ENCODE peak calls at places on chromosomes 11 and 22, in five cellular contexts. One of them, this sample, is unnamed.

GRCh38 chr11:87173185-87174039 is 135.7 kb downstream of the TMEM135 start:
- DNase-seq in transverse colon: no peak
- DNase-seq in keratinocyte: no peak
- DNase-seq in adipocyte: peak; percentile 61
- DNase-seq in AG04450: peak; percentile 23
- DNase-seq in this sample: no peak

GRCh38 chr11:81634483-81634882 is 1099.2 kb downstream of the FAM181B start:
- DNase-seq in keratinocyte: no peak
- DNase-seq in adipocyte: no peak
- DNase-seq in AG04450: no peak
- DNase-seq in transverse colon: no peak
- DNase-seq in this sample: no peak

GRCh38 chr11:111344032-111344431 is 35.0 kb downstream of the POU2AF1 start:
- DNase-seq in keratinocyte: no peak
- DNase-seq in adipocyte: peak; percentile 67
- DNase-seq in AG04450: no peak
- DNase-seq in transverse colon: peak; percentile 51
- DNase-seq in this sample: no peak

GRCh38 chr22:20089977-20090729 is 10.1 kb downstream of the DGCR8 start:
- DNase-seq in adipocyte: peak; percentile 47
- DNase-seq in AG04450: no peak
- DNase-seq in transverse colon: no peak
- DNase-seq in keratinocyte: no peak
- DNase-seq in this sample: no peak

GRCh38 chr11:77375114-77375513 is 73.6 kb upstream of the GDPD4 start:
- DNase-seq in transverse colon: no peak
- DNase-seq in keratinocyte: no peak
- DNase-seq in AG04450: no peak
- DNase-seq in adipocyte: peak; percentile 48
- DNase-seq in this sample: no peak

GRCh38 chr11:76266269-76266668 is 60.0 kb upstream of the WNT11 start:
- DNase-seq in adipocyte: peak; percentile 65
- DNase-seq in AG04450: peak; percentile 8
- DNase-seq in transverse colon: no peak
- DNase-seq in keratinocyte: peak; percentile 26
- DNase-seq in this sample: peak; percentile 89

GRCh38 chr11:76850815-76851214 is 9.9 kb upstream of the ACER3 start:
- DNase-seq in keratinocyte: no peak
- DNase-seq in adipocyte: peak; percentile 30
- DNase-seq in transverse colon: no peak
- DNase-seq in AG04450: no peak
- DNase-seq in this sample: no peak

GRCh38 chr11:123800041-123800440 is 6.1 kb downstream of the OR6M1 start:
- DNase-seq in keratinocyte: no peak
- DNase-seq in AG04450: no peak
- DNase-seq in transverse colon: no peak
- DNase-seq in adipocyte: no peak
- DNase-seq in this sample: no peak

GRCh38 chr11:113871331-113871730 is 4.0 kb downstream of the USP28 start:
- DNase-seq in transverse colon: no peak
- DNase-seq in adipocyte: no peak
- DNase-seq in keratinocyte: no peak
- DNase-seq in AG04450: no peak
- DNase-seq in this sample: no peak

GRCh38 chr11:68843052-68843561 is 1.4 kb upstream of the CPT1A start:
- DNase-seq in keratinocyte: no peak
- DNase-seq in AG04450: no peak
- DNase-seq in adipocyte: peak; percentile 68
- DNase-seq in transverse colon: peak; percentile 68
- DNase-seq in this sample: no peak

GRCh38 chr11:12224537-12224893 is 114.1 kb downstream of the MICAL2 start:
- DNase-seq in keratinocyte: no peak
- DNase-seq in transverse colon: peak; percentile 76
- DNase-seq in adipocyte: peak; percentile 58
- DNase-seq in AG04450: peak; percentile 88
- DNase-seq in this sample: peak; percentile 97

GRCh38 chr11:12174145-12175143 is 64.1 kb downstream of the MICAL2 start:
- DNase-seq in keratinocyte: no peak
- DNase-seq in AG04450: no peak
- DNase-seq in adipocyte: peak; percentile 50
- DNase-seq in transverse colon: no peak
- DNase-seq in this sample: no peak

GRCh38 chr11:35487532-35488078 is 37.8 kb downstream of the PAMR1 start:
- DNase-seq in AG04450: no peak
- DNase-seq in adipocyte: peak; percentile 71
- DNase-seq in keratinocyte: peak; percentile 19
- DNase-seq in transverse colon: no peak
- DNase-seq in this sample: peak; percentile 22

GRCh38 chr11:16982256-16982671 is 31.9 kb downstream of the PLEKHA7 start:
- DNase-seq in keratinocyte: no peak
- DNase-seq in AG04450: no peak
- DNase-seq in adipocyte: no peak
- DNase-seq in transverse colon: no peak
- DNase-seq in this sample: peak; percentile 30

GRCh38 chr22:39920134-39920743 is 19.4 kb downstream of the GRAP2 start:
- DNase-seq in transverse colon: no peak
- DNase-seq in AG04450: no peak
- DNase-seq in adipocyte: no peak
- DNase-seq in keratinocyte: no peak
- DNase-seq in this sample: no peak

GRCh38 chr11:19352736-19353110 is 112.0 kb upstream of the E2F8 start:
- DNase-seq in AG04450: no peak
- DNase-seq in adipocyte: no peak
- DNase-seq in keratinocyte: no peak
- DNase-seq in transverse colon: no peak
- DNase-seq in this sample: no peak

GRCh38 chr11:45560935-45561330 is 104.5 kb downstream of the CHST1 start:
- DNase-seq in keratinocyte: no peak
- DNase-seq in transverse colon: no peak
- DNase-seq in adipocyte: no peak
- DNase-seq in AG04450: no peak
- DNase-seq in this sample: no peak

GRCh38 chr11:128763224-128763623 is 69.4 kb downstream of the FLI1 start:
- DNase-seq in transverse colon: no peak
- DNase-seq in adipocyte: no peak
- DNase-seq in AG04450: no peak
- DNase-seq in keratinocyte: no peak
- DNase-seq in this sample: no peak

GRCh38 chr22:50169774-50170341 is 673 bp upstream of the PANX2 start:
- DNase-seq in transverse colon: no peak
- DNase-seq in AG04450: no peak
- DNase-seq in adipocyte: peak; percentile 53
- DNase-seq in keratinocyte: no peak
- DNase-seq in this sample: peak; percentile 9

GRCh38 chr11:102493524-102493923 is 37.0 kb downstream of the MMP7 start:
- DNase-seq in transverse colon: no peak
- DNase-seq in adipocyte: no peak
- DNase-seq in AG04450: no peak
- DNase-seq in keratinocyte: no peak
- DNase-seq in this sample: no peak

GRCh38 chr11:8342821-8343681 is 79.4 kb upstream of the LMO1 start:
- DNase-seq in transverse colon: no peak
- DNase-seq in adipocyte: no peak
- DNase-seq in AG04450: no peak
- DNase-seq in keratinocyte: no peak
- DNase-seq in this sample: no peak

GRCh38 chr11:108511851-108512474 is 13.8 kb upstream of the POGLUT3 start:
- DNase-seq in adipocyte: peak; percentile 42
- DNase-seq in AG04450: no peak
- DNase-seq in keratinocyte: peak; percentile 85
- DNase-seq in transverse colon: no peak
- DNase-seq in this sample: peak; percentile 90

GRCh38 chr11:45335434-45335833 is 49.3 kb upstream of the SYT13 start:
- DNase-seq in keratinocyte: no peak
- DNase-seq in transverse colon: no peak
- DNase-seq in adipocyte: no peak
- DNase-seq in AG04450: no peak
- DNase-seq in this sample: no peak

GRCh38 chr11:44403176-44403575 is 93.2 kb upstream of the ALX4 start:
- DNase-seq in AG04450: no peak
- DNase-seq in adipocyte: no peak
- DNase-seq in transverse colon: no peak
- DNase-seq in keratinocyte: no peak
- DNase-seq in this sample: no peak

GRCh38 chr22:47043835-47044721 is 281.6 kb downstream of the TBC1D22A start:
- DNase-seq in adipocyte: no peak
- DNase-seq in transverse colon: peak; percentile 74
- DNase-seq in AG04450: peak; percentile 4
- DNase-seq in keratinocyte: no peak
- DNase-seq in this sample: peak; percentile 26

GRCh38 chr11:85845052-85845631 is 10.0 kb upstream of the CCDC83 start:
- DNase-seq in keratinocyte: no peak
- DNase-seq in adipocyte: no peak
- DNase-seq in AG04450: no peak
- DNase-seq in transverse colon: no peak
- DNase-seq in this sample: no peak

GRCh38 chr11:102974552-102975280 is 19.2 kb upstream of the MMP13 start:
- DNase-seq in keratinocyte: peak; percentile 38
- DNase-seq in adipocyte: peak; percentile 71
- DNase-seq in AG04450: no peak
- DNase-seq in transverse colon: no peak
- DNase-seq in this sample: no peak

GRCh38 chr11:108669711-108670110 is 4.8 kb downstream of the DDX10 start:
- DNase-seq in transverse colon: no peak
- DNase-seq in AG04450: no peak
- DNase-seq in adipocyte: no peak
- DNase-seq in keratinocyte: no peak
- DNase-seq in this sample: peak; percentile 33

GRCh38 chr11:2268911-2269600 is 1.3 kb downstream of the ASCL2 start:
- DNase-seq in keratinocyte: no peak
- DNase-seq in AG04450: no peak
- DNase-seq in transverse colon: peak; percentile 48
- DNase-seq in adipocyte: peak; percentile 47
- DNase-seq in this sample: no peak

GRCh38 chr11:3642071-3642951 is 519 bp upstream of the ART5 start:
- DNase-seq in keratinocyte: no peak
- DNase-seq in adipocyte: peak; percentile 92
- DNase-seq in transverse colon: peak; percentile 74
- DNase-seq in AG04450: peak; percentile 26
- DNase-seq in this sample: peak; percentile 12

GRCh38 chr11:3091846-3092602 is 34.8 kb upstream of the CARS1 start:
- DNase-seq in AG04450: no peak
- DNase-seq in transverse colon: peak; percentile 80
- DNase-seq in adipocyte: peak; percentile 69
- DNase-seq in keratinocyte: peak; percentile 73
- DNase-seq in this sample: peak; percentile 88

GRCh38 chr11:29024386-29024785 is 916.2 kb downstream of the METTL15 start:
- DNase-seq in adipocyte: no peak
- DNase-seq in AG04450: no peak
- DNase-seq in transverse colon: no peak
- DNase-seq in keratinocyte: no peak
- DNase-seq in this sample: no peak
- H3K9me3 ChIP-seq in adipocyte: peaks cover 23% of the 10 kb centered on the region
- H3K9me3 ChIP-seq in AG04450: no peaks in the 10 kb centered on the region
- H3K9me3 ChIP-seq in transverse colon: peaks cover 5% of the 10 kb centered on the region
- H3K9me3 ChIP-seq in keratinocyte: no peaks in the 10 kb centered on the region
- H3K9me3 ChIP-seq in this sample: no peaks in the 10 kb centered on the region

DNA sequence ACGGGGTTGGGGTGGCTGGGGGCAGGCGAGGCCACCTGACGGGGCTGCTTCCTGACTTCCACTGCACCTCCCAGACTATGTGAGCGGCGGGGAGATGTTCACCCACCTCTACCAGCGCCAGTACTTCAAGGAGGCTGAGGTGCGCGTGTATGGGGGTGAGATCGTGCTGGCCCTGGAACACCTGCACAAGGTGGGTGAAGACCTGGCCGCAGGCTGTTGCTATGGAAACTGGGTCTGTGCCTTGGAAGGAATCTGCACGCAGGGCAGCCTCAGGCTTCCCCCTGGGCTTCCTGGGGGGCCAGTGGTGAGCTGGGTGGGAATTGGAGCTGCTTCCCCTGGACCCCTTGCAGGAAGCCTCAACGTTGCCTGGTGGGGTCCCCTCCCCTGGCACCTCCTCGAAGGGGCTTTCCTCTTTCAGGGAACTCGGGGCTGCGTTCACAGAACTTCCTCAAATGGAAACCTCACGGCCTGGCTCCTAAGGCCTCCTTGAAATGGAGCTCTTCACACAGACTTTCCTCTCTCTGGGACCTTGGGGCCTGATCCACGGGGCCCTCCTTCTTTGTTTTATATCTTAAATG is 1.5 kb downstream of the RPS6KA4 start:
- DNase-seq in AG04450: no peak
- DNase-seq in adipocyte: no peak
- DNase-seq in keratinocyte: no peak
- DNase-seq in transverse colon: no peak
- DNase-seq in this sample: no peak
- H3K4me3 ChIP-seq in AG04450: peak overlapping the region; percentile 92
- H3K4me3 ChIP-seq in adipocyte: no peak overlapping the region
- H3K4me3 ChIP-seq in keratinocyte: peak overlapping the region; percentile 93
- H3K4me3 ChIP-seq in transverse colon: no peak overlapping the region
- H3K4me3 ChIP-seq in this sample: no peak overlapping the region

GRCh38 chr11:98940913-98941312 is 79.8 kb upstream of the CNTN5 start:
- DNase-seq in adipocyte: no peak
- DNase-seq in keratinocyte: no peak
- DNase-seq in transverse colon: no peak
- DNase-seq in AG04450: no peak
- DNase-seq in this sample: no peak
- H3K9me3 ChIP-seq in adipocyte: no peaks in the 10 kb centered on the region
- H3K9me3 ChIP-seq in keratinocyte: no peaks in the 10 kb centered on the region
- H3K9me3 ChIP-seq in transverse colon: no peaks in the 10 kb centered on the region
- H3K9me3 ChIP-seq in AG04450: peaks cover 3% of the 10 kb centered on the region
- H3K9me3 ChIP-seq in this sample: no peaks in the 10 kb centered on the region

GRCh38 chr11:64291746-64292457 is 800 bp downstream of the KCNK4 start:
- DNase-seq in transverse colon: no peak
- DNase-seq in keratinocyte: no peak
- DNase-seq in adipocyte: peak; percentile 43
- DNase-seq in AG04450: no peak
- DNase-seq in this sample: no peak
- H3K4me3 ChIP-seq in transverse colon: no peak overlapping the region
- H3K4me3 ChIP-seq in keratinocyte: peak overlapping the region; percentile 8
- H3K4me3 ChIP-seq in adipocyte: peak overlapping the region; percentile 62
- H3K4me3 ChIP-seq in AG04450: peak overlapping the region; percentile 29
- H3K4me3 ChIP-seq in this sample: peak overlapping the region; percentile 4

GRCh38 chr11:50088231-50088630 is 55.6 kb downstream of the OR4C45 start:
- DNase-seq in AG04450: no peak
- DNase-seq in adipocyte: no peak
- DNase-seq in keratinocyte: no peak
- DNase-seq in transverse colon: no peak
- DNase-seq in this sample: no peak
- H3K9me3 ChIP-seq in AG04450: peaks cover 30% of the 10 kb centered on the region
- H3K9me3 ChIP-seq in adipocyte: no peaks in the 10 kb centered on the region
- H3K9me3 ChIP-seq in keratinocyte: no peaks in the 10 kb centered on the region
- H3K9me3 ChIP-seq in transverse colon: no peaks in the 10 kb centered on the region
- H3K9me3 ChIP-seq in this sample: peaks cover 23% of the 10 kb centered on the region

This sample was measured in trophoblast cell.